ENCODE peak calls at places on chromosomes 11 and 22, in four cellular contexts. V is WTC11, Q is GM12878, F is K562. B is an unnamed sample.
A peak's percentile ranks its signal among the peaks of the same experiment; 100 is the strongest.

GRCh38 chr11:116787436-116787785 is 412 bp downstream of the ZPR1 start:
- DNase-seq in V (no peak), Q (no peak), F (no peak), B (peak; percentile 19)

GRCh38 chr11:12815150-12815523 is 140.9 kb downstream of the TEAD1 start:
- DNase-seq in V (no peak), Q (no peak), F (no peak), B (no peak)

GRCh38 chr22:42929838-42930155 is 72.7 kb upstream of the ARFGAP3 start:
- DNase-seq in V (no peak), Q (no peak), F (no peak), B (no peak)

GRCh38 chr11:73170140-73170539 is 28.0 kb upstream of the FCHSD2 start:
- DNase-seq in V (no peak), Q (no peak), F (no peak), B (no peak)

GRCh38 chr22:45580703-45581381 is 78.2 kb downstream of the FBLN1 start:
- DNase-seq in V (no peak), Q (no peak), F (no peak), B (no peak)

GRCh38 chr22:45248832-45249561 is 8.3 kb upstream of the KIAA0930 start:
- DNase-seq in V (no peak), Q (peak; percentile 78), F (no peak), B (no peak)

GRCh38 chr22:27439131-27439530 is 362.4 kb downstream of the MN1 start:
- DNase-seq in V (no peak), Q (no peak), F (no peak), B (no peak)

GRCh38 chr22:27372969-27373670 is 428.4 kb downstream of the MN1 start:
- DNase-seq in V (peak; percentile 96), Q (no peak), F (peak; percentile 32), B (peak; percentile 94)

GRCh38 chr11:105609832-105610781 is at the start of gene GRIA4:
- DNase-seq in V (peak; percentile 63), Q (no peak), F (no peak), B (peak; percentile 74)

GRCh38 chr11:128580612-128581011 is 6.7 kb downstream of the ETS1 start:
- DNase-seq in V (no peak), Q (no peak), F (no peak), B (no peak)

GRCh38 chr22:49664371-49664881 is 163.2 kb downstream of the BRD1 start:
- DNase-seq in V (no peak), Q (no peak), F (no peak), B (no peak)

GRCh38 chr11:57072640-57073039 is 83.9 kb downstream of the OR5AK2 start:
- DNase-seq in V (no peak), Q (no peak), F (no peak), B (no peak)

GRCh38 chr22:40450651-40451050 is 80.3 kb downstream of the SGSM3 start:
- DNase-seq in V (no peak), Q (no peak), F (no peak), B (no peak)

GRCh38 chr11:31443802-31444201 is 65.6 kb downstream of the IMMP1L start:
- DNase-seq in V (no peak), Q (no peak), F (no peak), B (no peak)

GRCh38 chr22:46665151-46665695 is 45.0 kb downstream of the GRAMD4 start:
- DNase-seq in V (no peak), Q (no peak), F (no peak), B (no peak)

GRCh38 chr22:46664301-46664855 is 44.2 kb downstream of the GRAMD4 start:
- DNase-seq in V (no peak), Q (no peak), F (no peak), B (no peak)

GRCh38 chr22:46667245-46667623 is 47.0 kb downstream of the GRAMD4 start:
- DNase-seq in V (no peak), Q (no peak), F (no peak), B (no peak)

GRCh38 chr22:46666577-46667244 is 46.5 kb downstream of the GRAMD4 start:
- DNase-seq in V (no peak), Q (no peak), F (no peak), B (no peak)

DNA sequence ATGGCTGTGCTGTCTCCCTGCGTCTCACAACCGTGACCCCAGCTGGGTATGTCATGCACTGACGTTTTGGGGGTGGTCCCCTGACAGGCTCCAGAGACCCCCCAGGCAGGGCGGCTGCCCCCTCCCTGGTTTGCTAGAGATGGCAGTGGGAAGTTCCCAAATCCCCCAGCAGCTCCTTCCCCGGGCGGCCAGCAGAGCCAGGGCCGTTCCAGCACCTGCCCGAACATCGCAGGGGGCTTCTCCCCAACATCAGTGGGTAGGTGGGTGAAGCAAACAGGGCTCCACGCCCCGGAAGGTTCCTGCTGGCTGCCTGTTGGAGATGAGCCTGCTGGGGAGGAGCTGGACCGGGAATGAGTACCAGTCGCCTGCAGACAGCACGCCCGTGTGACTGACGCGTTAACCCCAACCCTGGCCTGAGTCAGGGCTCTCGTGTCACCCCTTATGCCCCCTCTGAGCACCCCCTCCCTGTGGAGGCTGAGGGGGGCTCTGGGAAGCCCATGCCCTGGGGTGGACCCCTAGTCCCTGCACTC is 45.6 kb downstream of the GRAMD4 start:
- DNase-seq in V (no peak), Q (no peak), F (no peak), B (no peak)
- TF ChIP-seq CREB1 in V (no peak), Q (no peak), F (no peak), B (no peak)

GRCh38 chr11:77590194-77590591 is 440 bp downstream of the AQP11 start:
- DNase-seq in V (peak; percentile 34), Q (no peak), F (no peak), B (peak; percentile 76)
- TF ChIP-seq CTCF in V (no peak), Q (no peak), F (no peak), B (no peak)

GRCh38 chr11:30153008-30153407 is 77.8 kb upstream of the FSHB start:
- DNase-seq in V (no peak), Q (no peak), F (no peak), B (no peak)

GRCh38 chr11:30149998-30150397 is 80.8 kb upstream of the FSHB start:
- DNase-seq in V (no peak), Q (no peak), F (no peak), B (no peak)

GRCh38 chr11:30147293-30147692 is 83.5 kb upstream of the FSHB start:
- DNase-seq in V (peak; percentile 20), Q (no peak), F (no peak), B (peak; percentile 12)

GRCh38 chr11:30155428-30155827 is 75.4 kb upstream of the FSHB start:
- DNase-seq in V (no peak), Q (no peak), F (no peak), B (no peak)

GRCh38 chr11:30150425-30150824 is 80.4 kb upstream of the FSHB start:
- DNase-seq in V (no peak), Q (no peak), F (no peak), B (no peak)
- TF ChIP-seq CREB1 in V (no peak), Q (no peak), F (no peak), B (no peak)

GRCh38 chr11:88281317-88281712 is 56.2 kb downstream of the CTSC start:
- DNase-seq in V (no peak), Q (no peak), F (no peak), B (no peak)
- TF ChIP-seq CTCF in V (no peak), Q (no peak), F (no peak), B (peak; percentile 47)

DNA sequence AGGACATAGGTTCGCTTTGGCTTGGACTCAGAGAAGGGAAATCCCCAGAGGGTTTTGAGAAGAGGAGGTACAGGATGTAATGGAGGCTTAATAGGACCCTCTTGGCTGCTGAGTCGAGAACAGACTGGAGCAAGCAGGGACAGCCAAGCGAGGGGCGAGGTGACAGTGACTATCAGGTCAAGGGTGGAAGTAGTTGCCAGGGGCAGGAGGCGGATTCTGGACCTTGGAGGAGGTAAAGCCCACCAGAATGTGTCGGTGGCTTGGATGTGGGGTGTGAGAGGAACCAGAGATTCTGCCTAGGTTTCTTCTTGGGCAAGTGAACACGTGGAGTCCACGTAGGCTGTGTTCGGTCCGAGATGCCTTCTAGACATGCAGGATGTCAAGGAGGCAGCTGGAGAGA is 4.4 kb downstream of the TRMT112 start:
- DNase-seq in V (no peak), Q (no peak), F (no peak), B (no peak)
- TF ChIP-seq CREB1 in V (no peak), Q (no peak), F (no peak), B (no peak)

GRCh38 chr11:59011672-59012071 is 72.4 kb downstream of the GLYATL1 start:
- DNase-seq in V (peak; percentile 70), Q (no peak), F (no peak), B (peak; percentile 87)
- TF ChIP-seq CTCF in V (no peak), Q (no peak), F (no peak), B (no peak)

GRCh38 chr11:103652013-103652412 is 384.4 kb upstream of the DDI1 start:
- DNase-seq in V (no peak), Q (no peak), F (no peak), B (no peak)

GRCh38 chr11:103648670-103649400 is 387.6 kb upstream of the DDI1 start:
- DNase-seq in V (no peak), Q (no peak), F (no peak), B (no peak)

GRCh38 chr11:103649401-103649895 is 387.0 kb upstream of the DDI1 start:
- DNase-seq in V (no peak), Q (no peak), F (no peak), B (no peak)

GRCh38 chr11:103651341-103651998 is 385.0 kb upstream of the DDI1 start:
- DNase-seq in V (no peak), Q (no peak), F (no peak), B (no peak)

GRCh38 chr11:103650330-103650729 is 386.1 kb upstream of the DDI1 start:
- DNase-seq in V (no peak), Q (no peak), F (no peak), B (no peak)
- TF ChIP-seq CREB1 in V (no peak), Q (no peak), F (no peak), B (no peak)

GRCh38 chr11:126113963-126114362 is 51.3 kb upstream of the CDON start:
- DNase-seq in V (no peak), Q (no peak), F (no peak), B (no peak)

GRCh38 chr11:126114486-126115252 is 52.0 kb upstream of the CDON start:
- DNase-seq in V (no peak), Q (no peak), F (no peak), B (no peak)

GRCh38 chr11:126113012-126113411 is 50.3 kb upstream of the CDON start:
- DNase-seq in V (no peak), Q (no peak), F (no peak), B (no peak)

GRCh38 chr11:126112547-126112946 is 49.9 kb upstream of the CDON start:
- DNase-seq in V (no peak), Q (no peak), F (no peak), B (no peak)

GRCh38 chr11:126113515-126113957 is 50.9 kb upstream of the CDON start:
- DNase-seq in V (no peak), Q (no peak), F (peak; percentile 11), B (no peak)
- TF ChIP-seq CTCF in V (no peak), Q (no peak), F (no peak), B (peak; percentile 7)

B was measured in GM23338.